ENCODE peak calls at places on chromosomes 3 and 15, in nine cellular contexts. One of them, this sample, is unnamed.

GRCh38 chr15:93467327-93467726 is 378.3 kb upstream of the RGMA start:
- DNase-seq in MM.1S: no peak
- DNase-seq in colonic mucosa: peak; percentile 24
- DNase-seq in SK-N-SH: no peak
- DNase-seq in kidney: no peak
- DNase-seq in GM23248: peak; percentile 14
- DNase-seq in fibroblast of lung: peak; percentile 72
- DNase-seq in H9: no peak
- DNase-seq in HepG2: no peak
- DNase-seq in this sample: no peak

GRCh38 chr15:44500555-44500954 is 36.4 kb upstream of the EIF3J start:
- DNase-seq in MM.1S: no peak
- DNase-seq in colonic mucosa: no peak
- DNase-seq in SK-N-SH: no peak
- DNase-seq in kidney: no peak
- DNase-seq in GM23248: no peak
- DNase-seq in fibroblast of lung: no peak
- DNase-seq in H9: no peak
- DNase-seq in HepG2: no peak
- DNase-seq in this sample: no peak

GRCh38 chr15:74773329-74773728 is 8.6 kb upstream of the CSK start:
- DNase-seq in MM.1S: no peak
- DNase-seq in colonic mucosa: peak; percentile 33
- DNase-seq in SK-N-SH: no peak
- DNase-seq in kidney: no peak
- DNase-seq in GM23248: no peak
- DNase-seq in fibroblast of lung: no peak
- DNase-seq in H9: no peak
- DNase-seq in HepG2: no peak
- DNase-seq in this sample: no peak

GRCh38 chr3:197792019-197792647 is 1.1 kb downstream of the LRCH3 start:
- DNase-seq in MM.1S: no peak
- DNase-seq in colonic mucosa: peak; percentile 20
- DNase-seq in SK-N-SH: no peak
- DNase-seq in kidney: no peak
- DNase-seq in GM23248: peak; percentile 61
- DNase-seq in fibroblast of lung: peak; percentile 32
- DNase-seq in H9: no peak
- DNase-seq in HepG2: no peak
- DNase-seq in this sample: no peak

GRCh38 chr15:67185621-67186225 is 68.7 kb downstream of the AAGAB start:
- DNase-seq in MM.1S: peak; percentile 15
- DNase-seq in colonic mucosa: no peak
- DNase-seq in SK-N-SH: no peak
- DNase-seq in kidney: no peak
- DNase-seq in GM23248: peak; percentile 62
- DNase-seq in fibroblast of lung: peak; percentile 60
- DNase-seq in H9: no peak
- DNase-seq in HepG2: no peak
- DNase-seq in this sample: no peak

GRCh38 chr3:54670269-54671000 is 257.4 kb downstream of the LRTM1 start:
- DNase-seq in MM.1S: no peak
- DNase-seq in colonic mucosa: peak; percentile 31
- DNase-seq in SK-N-SH: no peak
- DNase-seq in kidney: no peak
- DNase-seq in GM23248: no peak
- DNase-seq in fibroblast of lung: no peak
- DNase-seq in H9: peak; percentile 48
- DNase-seq in HepG2: no peak
- DNase-seq in this sample: no peak

GRCh38 chr3:181844227-181844626 is 132.5 kb downstream of the SOX2 start:
- DNase-seq in MM.1S: no peak
- DNase-seq in colonic mucosa: no peak
- DNase-seq in SK-N-SH: no peak
- DNase-seq in kidney: no peak
- DNase-seq in GM23248: no peak
- DNase-seq in fibroblast of lung: no peak
- DNase-seq in H9: no peak
- DNase-seq in HepG2: no peak
- DNase-seq in this sample: no peak

GRCh38 chr3:112002458-112002971 is 3.8 kb downstream of the TAGLN3 start:
- DNase-seq in MM.1S: no peak
- DNase-seq in colonic mucosa: no peak
- DNase-seq in SK-N-SH: no peak
- DNase-seq in kidney: no peak
- DNase-seq in GM23248: peak; percentile 64
- DNase-seq in fibroblast of lung: peak; percentile 76
- DNase-seq in H9: no peak
- DNase-seq in HepG2: no peak
- DNase-seq in this sample: no peak

GRCh38 chr3:194395767-194396527 is 3.1 kb downstream of the GP5 start:
- DNase-seq in MM.1S: no peak
- DNase-seq in colonic mucosa: peak; percentile 64
- DNase-seq in SK-N-SH: no peak
- DNase-seq in kidney: no peak
- DNase-seq in GM23248: peak; percentile 45
- DNase-seq in fibroblast of lung: no peak
- DNase-seq in H9: peak; percentile 78
- DNase-seq in HepG2: peak; percentile 35
- DNase-seq in this sample: no peak

GRCh38 chr3:138939563-138940241 is 7.2 kb downstream of the FOXL2 start:
- DNase-seq in MM.1S: no peak
- DNase-seq in colonic mucosa: no peak
- DNase-seq in SK-N-SH: peak; percentile 55
- DNase-seq in kidney: no peak
- DNase-seq in GM23248: no peak
- DNase-seq in fibroblast of lung: no peak
- DNase-seq in H9: peak; percentile 70
- DNase-seq in HepG2: no peak
- DNase-seq in this sample: no peak

GRCh38 chr3:195823286-195823685 is 11.6 kb upstream of the MUC4 start:
- DNase-seq in MM.1S: no peak
- DNase-seq in colonic mucosa: peak; percentile 71
- DNase-seq in SK-N-SH: no peak
- DNase-seq in kidney: peak; percentile 50
- DNase-seq in GM23248: peak; percentile 25
- DNase-seq in fibroblast of lung: peak; percentile 7
- DNase-seq in H9: no peak
- DNase-seq in HepG2: no peak
- DNase-seq in this sample: no peak

GRCh38 chr3:56783644-56784451 is 17.9 kb downstream of the ARHGEF3 start:
- DNase-seq in MM.1S: peak; percentile 88
- DNase-seq in colonic mucosa: peak; percentile 76
- DNase-seq in SK-N-SH: no peak
- DNase-seq in kidney: no peak
- DNase-seq in GM23248: peak; percentile 73
- DNase-seq in fibroblast of lung: peak; percentile 91
- DNase-seq in H9: no peak
- DNase-seq in HepG2: peak; percentile 77
- DNase-seq in this sample: peak; percentile 24

GRCh38 chr3:56781762-56782161 is 20.0 kb downstream of the ARHGEF3 start:
- DNase-seq in MM.1S: no peak
- DNase-seq in colonic mucosa: no peak
- DNase-seq in SK-N-SH: no peak
- DNase-seq in kidney: no peak
- DNase-seq in GM23248: no peak
- DNase-seq in fibroblast of lung: no peak
- DNase-seq in H9: no peak
- DNase-seq in HepG2: no peak
- DNase-seq in this sample: no peak

GRCh38 chr3:56780935-56781334 is 20.8 kb downstream of the ARHGEF3 start:
- DNase-seq in MM.1S: no peak
- DNase-seq in colonic mucosa: no peak
- DNase-seq in SK-N-SH: no peak
- DNase-seq in kidney: no peak
- DNase-seq in GM23248: no peak
- DNase-seq in fibroblast of lung: no peak
- DNase-seq in H9: no peak
- DNase-seq in HepG2: no peak
- DNase-seq in this sample: no peak

GRCh38 chr3:56782900-56783299 is 18.8 kb downstream of the ARHGEF3 start:
- DNase-seq in MM.1S: no peak
- DNase-seq in colonic mucosa: no peak
- DNase-seq in SK-N-SH: no peak
- DNase-seq in kidney: no peak
- DNase-seq in GM23248: no peak
- DNase-seq in fibroblast of lung: no peak
- DNase-seq in H9: no peak
- DNase-seq in HepG2: no peak
- DNase-seq in this sample: no peak

GRCh38 chr3:56782215-56782614 is 19.5 kb downstream of the ARHGEF3 start:
- DNase-seq in MM.1S: no peak
- DNase-seq in colonic mucosa: peak; percentile 66
- DNase-seq in SK-N-SH: no peak
- DNase-seq in kidney: no peak
- DNase-seq in GM23248: no peak
- DNase-seq in fibroblast of lung: no peak
- DNase-seq in H9: no peak
- DNase-seq in HepG2: peak; percentile 92
- DNase-seq in this sample: no peak
- H3K9ac ChIP-seq in MM.1S: no peak overlapping the region
- H3K9ac ChIP-seq in colonic mucosa: no peak overlapping the region
- H3K9ac ChIP-seq in SK-N-SH: no peak overlapping the region
- H3K9ac ChIP-seq in kidney: no peak overlapping the region
- H3K9ac ChIP-seq in GM23248: no peak overlapping the region
- H3K9ac ChIP-seq in fibroblast of lung: no peak overlapping the region
- H3K9ac ChIP-seq in H9: no peak overlapping the region
- H3K9ac ChIP-seq in HepG2: peak overlapping the region; percentile 17
- H3K9ac ChIP-seq in this sample: no peak overlapping the region

GRCh38 chr3:122324871-122325323 is at the start of gene CSTA:
- DNase-seq in MM.1S: no peak
- DNase-seq in colonic mucosa: no peak
- DNase-seq in SK-N-SH: no peak
- DNase-seq in kidney: no peak
- DNase-seq in GM23248: peak; percentile 16
- DNase-seq in fibroblast of lung: no peak
- DNase-seq in H9: no peak
- DNase-seq in HepG2: no peak
- DNase-seq in this sample: no peak
- H3K9ac ChIP-seq in MM.1S: no peak within 1 kb of the TSS
- H3K9ac ChIP-seq in colonic mucosa: no peak within 1 kb of the TSS
- H3K9ac ChIP-seq in SK-N-SH: no peak within 1 kb of the TSS
- H3K9ac ChIP-seq in kidney: no peak within 1 kb of the TSS
- H3K9ac ChIP-seq in GM23248: no peak within 1 kb of the TSS
- H3K9ac ChIP-seq in fibroblast of lung: no peak within 1 kb of the TSS
- H3K9ac ChIP-seq in H9: no peak within 1 kb of the TSS
- H3K9ac ChIP-seq in HepG2: no peak within 1 kb of the TSS
- H3K9ac ChIP-seq in this sample: no peak within 1 kb of the TSS

GRCh38 chr3:42529463-42529862 is 27.0 kb downstream of the VIPR1 start:
- DNase-seq in MM.1S: no peak
- DNase-seq in colonic mucosa: no peak
- DNase-seq in SK-N-SH: no peak
- DNase-seq in kidney: no peak
- DNase-seq in GM23248: no peak
- DNase-seq in fibroblast of lung: no peak
- DNase-seq in H9: no peak
- DNase-seq in HepG2: no peak
- DNase-seq in this sample: no peak

GRCh38 chr3:42526616-42527367 is 24.3 kb downstream of the VIPR1 start:
- DNase-seq in MM.1S: no peak
- DNase-seq in colonic mucosa: no peak
- DNase-seq in SK-N-SH: no peak
- DNase-seq in kidney: no peak
- DNase-seq in GM23248: no peak
- DNase-seq in fibroblast of lung: no peak
- DNase-seq in H9: no peak
- DNase-seq in HepG2: no peak
- DNase-seq in this sample: no peak

GRCh38 chr3:42525736-42526345 is 23.4 kb downstream of the VIPR1 start:
- DNase-seq in MM.1S: no peak
- DNase-seq in colonic mucosa: no peak
- DNase-seq in SK-N-SH: no peak
- DNase-seq in kidney: no peak
- DNase-seq in GM23248: no peak
- DNase-seq in fibroblast of lung: no peak
- DNase-seq in H9: no peak
- DNase-seq in HepG2: no peak
- DNase-seq in this sample: no peak

GRCh38 chr3:42525212-42525611 is 22.8 kb downstream of the VIPR1 start:
- DNase-seq in MM.1S: no peak
- DNase-seq in colonic mucosa: no peak
- DNase-seq in SK-N-SH: no peak
- DNase-seq in kidney: no peak
- DNase-seq in GM23248: no peak
- DNase-seq in fibroblast of lung: no peak
- DNase-seq in H9: no peak
- DNase-seq in HepG2: no peak
- DNase-seq in this sample: no peak

GRCh38 chr3:42527368-42527917 is 25.0 kb downstream of the VIPR1 start:
- DNase-seq in MM.1S: no peak
- DNase-seq in colonic mucosa: no peak
- DNase-seq in SK-N-SH: no peak
- DNase-seq in kidney: no peak
- DNase-seq in GM23248: no peak
- DNase-seq in fibroblast of lung: no peak
- DNase-seq in H9: no peak
- DNase-seq in HepG2: no peak
- DNase-seq in this sample: no peak
- H3K9ac ChIP-seq in MM.1S: no peak overlapping the region
- H3K9ac ChIP-seq in colonic mucosa: no peak overlapping the region
- H3K9ac ChIP-seq in SK-N-SH: no peak overlapping the region
- H3K9ac ChIP-seq in kidney: no peak overlapping the region
- H3K9ac ChIP-seq in GM23248: no peak overlapping the region
- H3K9ac ChIP-seq in fibroblast of lung: no peak overlapping the region
- H3K9ac ChIP-seq in H9: no peak overlapping the region
- H3K9ac ChIP-seq in HepG2: no peak overlapping the region
- H3K9ac ChIP-seq in this sample: no peak overlapping the region

GRCh38 chr3:128378631-128379347 is 87.9 kb downstream of the DNAJB8 start:
- DNase-seq in MM.1S: no peak
- DNase-seq in colonic mucosa: no peak
- DNase-seq in SK-N-SH: no peak
- DNase-seq in kidney: no peak
- DNase-seq in GM23248: peak; percentile 65
- DNase-seq in fibroblast of lung: peak; percentile 74
- DNase-seq in H9: no peak
- DNase-seq in HepG2: no peak
- DNase-seq in this sample: no peak

GRCh38 chr3:128372707-128373533 is 93.8 kb downstream of the DNAJB8 start:
- DNase-seq in MM.1S: no peak
- DNase-seq in colonic mucosa: no peak
- DNase-seq in SK-N-SH: no peak
- DNase-seq in kidney: no peak
- DNase-seq in GM23248: no peak
- DNase-seq in fibroblast of lung: no peak
- DNase-seq in H9: no peak
- DNase-seq in HepG2: no peak
- DNase-seq in this sample: no peak

GRCh38 chr3:128372281-128372680 is 94.4 kb downstream of the DNAJB8 start:
- DNase-seq in MM.1S: no peak
- DNase-seq in colonic mucosa: no peak
- DNase-seq in SK-N-SH: no peak
- DNase-seq in kidney: no peak
- DNase-seq in GM23248: no peak
- DNase-seq in fibroblast of lung: no peak
- DNase-seq in H9: no peak
- DNase-seq in HepG2: no peak
- DNase-seq in this sample: no peak

GRCh38 chr3:128376516-128376915 is 90.2 kb downstream of the DNAJB8 start:
- DNase-seq in MM.1S: no peak
- DNase-seq in colonic mucosa: no peak
- DNase-seq in SK-N-SH: no peak
- DNase-seq in kidney: no peak
- DNase-seq in GM23248: peak; percentile 19
- DNase-seq in fibroblast of lung: no peak
- DNase-seq in H9: no peak
- DNase-seq in HepG2: no peak
- DNase-seq in this sample: no peak

GRCh38 chr3:128374746-128375445 is 91.8 kb downstream of the DNAJB8 start:
- DNase-seq in MM.1S: no peak
- DNase-seq in colonic mucosa: no peak
- DNase-seq in SK-N-SH: no peak
- DNase-seq in kidney: no peak
- DNase-seq in GM23248: no peak
- DNase-seq in fibroblast of lung: no peak
- DNase-seq in H9: no peak
- DNase-seq in HepG2: no peak
- DNase-seq in this sample: no peak
- H3K9ac ChIP-seq in MM.1S: no peak overlapping the region
- H3K9ac ChIP-seq in colonic mucosa: no peak overlapping the region
- H3K9ac ChIP-seq in SK-N-SH: no peak overlapping the region
- H3K9ac ChIP-seq in kidney: no peak overlapping the region
- H3K9ac ChIP-seq in GM23248: no peak overlapping the region
- H3K9ac ChIP-seq in fibroblast of lung: no peak overlapping the region
- H3K9ac ChIP-seq in H9: no peak overlapping the region
- H3K9ac ChIP-seq in HepG2: no peak overlapping the region
- H3K9ac ChIP-seq in this sample: no peak overlapping the region